ENCODE peak calls at places on chromosomes 11 and 22, in ten cellular contexts. I is AG09309; V is fibroblast of lung; R is heart right ventricle; T is brain microvascular endothelial cell; G is suprapubic skin; S is neural crest cell; P is Caco-2; Z is cardiac muscle cell; X is CD4-positive, alpha-beta T cell. W is an unnamed sample.

GRCh38 chr11:24496728-24497396 is at the start of gene LUZP2:
- DNase-seq in I (no peak), V (peak; percentile 29), R (no peak), T (peak; percentile 18), G (no peak), S (peak; percentile 49), P (no peak), Z (peak; percentile 76), X (no peak), W (no peak)

GRCh38 chr11:107705027-107705426 is 6.8 kb downstream of the SLN start:
- DNase-seq in I (peak; percentile 49), V (peak; percentile 82), R (no peak), T (peak; percentile 82), G (no peak), S (no peak), P (no peak), Z (no peak), X (no peak), W (no peak)

GRCh38 chr11:1127664-1128162 is 30.0 kb upstream of the MUC5AC start:
- DNase-seq in I (no peak), V (no peak), R (no peak), T (no peak), G (peak; percentile 29), S (no peak), P (no peak), Z (no peak), X (no peak), W (peak; percentile 23)

GRCh38 chr22:37639070-37639760 is at the start of gene SH3BP1:
- DNase-seq in I (no peak), V (peak; percentile 19), R (peak; percentile 53), T (no peak), G (no peak), S (peak; percentile 65), P (peak; percentile 77), Z (peak; percentile 78), X (peak; percentile 44), W (peak; percentile 87)

GRCh38 chr11:80435345-80435744 is 994.5 kb upstream of the TENM4 start:
- DNase-seq in I (no peak), V (no peak), R (no peak), T (no peak), G (no peak), S (no peak), P (no peak), Z (no peak), X (no peak), W (no peak)

GRCh38 chr22:41513391-41513790 is 30.9 kb downstream of the POLR3H start:
- DNase-seq in I (no peak), V (no peak), R (no peak), T (no peak), G (no peak), S (no peak), P (no peak), Z (no peak), X (no peak), W (no peak)

GRCh38 chr11:100220801-100221200 is 466.3 kb upstream of the ARHGAP42 start:
- DNase-seq in I (no peak), V (no peak), R (no peak), T (no peak), G (no peak), S (no peak), P (no peak), Z (peak; percentile 1), X (no peak), W (no peak)

GRCh38 chr11:11558352-11558751 is 63.5 kb downstream of the GALNT18 start:
- DNase-seq in I (no peak), V (no peak), R (peak; percentile 56), T (no peak), G (no peak), S (no peak), P (no peak), Z (no peak), X (no peak), W (no peak)

GRCh38 chr22:27495325-27495724 is 306.2 kb downstream of the MN1 start:
- DNase-seq in I (no peak), V (no peak), R (no peak), T (no peak), G (no peak), S (no peak), P (no peak), Z (no peak), X (no peak), W (no peak)

GRCh38 chr11:126978155-126978554 is 22.4 kb downstream of the KIRREL3 start:
- DNase-seq in I (no peak), V (no peak), R (no peak), T (no peak), G (no peak), S (no peak), P (no peak), Z (no peak), X (no peak), W (no peak)

GRCh38 chr11:15852179-15852578 is 504.2 kb downstream of the SOX6 start:
- DNase-seq in I (no peak), V (peak; percentile 45), R (no peak), T (peak; percentile 27), G (no peak), S (no peak), P (no peak), Z (no peak), X (no peak), W (no peak)

GRCh38 chr11:132168326-132168725 is 797.9 kb downstream of the NTM start:
- DNase-seq in I (no peak), V (no peak), R (no peak), T (no peak), G (no peak), S (no peak), P (no peak), Z (no peak), X (no peak), W (no peak)

GRCh38 chr11:95507794-95508193 is 276.8 kb upstream of the SESN3 start:
- DNase-seq in I (no peak), V (no peak), R (no peak), T (no peak), G (no peak), S (no peak), P (no peak), Z (no peak), X (no peak), W (no peak)
- TF ChIP-seq CTCF in I (no peak), V (no peak), R (peak; percentile 14), T (peak; percentile 24), G (no peak), S (peak; percentile 24), P (no peak), Z (peak; percentile 4), X (no peak), W (no peak)

GRCh38 chr22:49959782-49960158 is 802 bp upstream of the PIM3 start:
- DNase-seq in I (no peak), V (no peak), R (no peak), T (no peak), G (peak; percentile 86), S (no peak), P (peak; percentile 68), Z (no peak), X (no peak), W (no peak)
- TF ChIP-seq CTCF in I (no peak), V (no peak), R (peak; percentile 22), T (no peak), G (no peak), S (no peak), P (no peak), Z (no peak), X (no peak), W (no peak)

GRCh38 chr11:6320411-6321207 is at the start of gene CAVIN3:
- DNase-seq in I (no peak), V (peak; percentile 93), R (peak; percentile 90), T (peak; percentile 85), G (peak; percentile 90), S (peak; percentile 64), P (peak; percentile 50), Z (peak; percentile 59), X (no peak), W (peak; percentile 78)

GRCh38 chr11:6321356-6321755 is 1.1 kb upstream of the CAVIN3 start:
- DNase-seq in I (no peak), V (no peak), R (no peak), T (no peak), G (peak; percentile 81), S (no peak), P (no peak), Z (no peak), X (no peak), W (no peak)

GRCh38 chr11:6321961-6322362 is 1.7 kb upstream of the CAVIN3 start:
- DNase-seq in I (no peak), V (peak; percentile 61), R (no peak), T (peak; percentile 11), G (no peak), S (no peak), P (no peak), Z (peak; percentile 5), X (no peak), W (no peak)

GRCh38 chr11:6319879-6320410 is 356 bp downstream of the CAVIN3 start:
- DNase-seq in I (peak; percentile 83), V (peak; percentile 95), R (peak; percentile 95), T (peak; percentile 91), G (peak; percentile 92), S (peak; percentile 30), P (peak; percentile 80), Z (peak; percentile 74), X (no peak), W (no peak)

DNA sequence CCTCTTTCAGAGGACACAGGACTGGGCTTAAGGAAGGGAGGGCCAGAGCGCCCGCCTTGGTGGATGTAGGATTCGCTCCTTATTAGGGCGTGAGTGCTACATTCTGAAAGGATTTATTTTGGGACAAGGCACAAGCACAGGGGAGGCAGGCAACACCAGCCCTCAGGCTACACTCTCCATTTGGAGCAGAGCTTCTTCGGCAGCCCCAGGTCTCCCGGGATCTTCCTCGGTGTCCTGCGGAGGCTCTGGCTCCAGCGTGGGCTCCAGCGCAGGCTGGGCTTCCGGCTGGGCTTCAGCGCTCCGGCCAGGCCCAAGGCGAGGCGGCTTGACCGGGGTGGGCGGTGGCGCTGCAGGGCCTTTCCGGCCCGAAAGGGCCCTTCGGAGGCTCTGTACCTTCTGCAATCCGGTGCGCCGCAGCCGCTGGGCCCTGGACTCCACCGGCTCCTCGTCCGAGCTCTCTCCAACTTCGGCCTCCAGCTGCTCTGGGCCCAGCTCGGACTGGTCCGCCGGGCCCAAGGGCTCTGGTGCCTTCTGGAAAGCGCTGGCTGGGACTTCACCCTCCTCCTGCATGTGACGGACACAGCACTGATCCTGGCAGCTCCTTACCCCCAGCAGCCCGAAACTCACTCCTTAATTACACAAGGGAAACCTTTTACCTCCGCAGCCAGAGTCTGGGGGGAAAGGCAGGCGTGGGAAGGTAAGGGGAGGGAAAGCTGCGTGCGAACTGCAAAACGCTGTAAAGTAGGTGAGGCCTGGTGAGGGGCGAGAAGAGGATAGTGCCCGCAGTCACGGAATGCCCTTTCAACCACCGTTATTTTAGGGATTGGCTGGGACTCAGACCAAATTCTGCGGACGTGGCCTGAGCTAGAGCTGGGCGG is 1.1 kb downstream of the CAVIN3 start:
- DNase-seq in I (no peak), V (peak; percentile 66), R (peak; percentile 59), T (peak; percentile 18), G (peak; percentile 66), S (peak; percentile 32), P (no peak), Z (peak; percentile 76), X (no peak), W (peak; percentile 59)
- TF ChIP-seq CTCF in I (no peak), V (no peak), R (peak; percentile 27), T (no peak), G (no peak), S (no peak), P (no peak), Z (no peak), X (no peak), W (no peak)

DNA sequence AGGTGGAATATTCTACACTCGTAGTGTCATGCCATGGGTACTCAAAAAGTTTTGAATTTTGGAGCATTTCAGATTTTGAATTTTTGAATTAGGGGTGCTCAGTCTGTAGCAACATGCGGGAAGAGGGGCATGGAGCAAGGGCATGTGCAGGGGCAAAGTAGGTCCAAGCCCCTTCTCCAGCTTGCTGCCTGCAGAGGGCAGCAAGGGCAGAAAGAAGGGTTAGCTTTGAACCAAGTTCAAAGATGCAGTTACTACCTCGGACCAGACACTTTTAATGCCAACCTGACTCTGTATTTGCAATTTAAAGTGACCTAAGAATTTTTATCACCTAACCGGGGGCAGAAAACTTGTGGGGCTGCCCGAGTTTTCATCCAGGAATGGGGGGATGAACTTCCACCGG is 68.2 kb downstream of the CD82 start:
- DNase-seq in I (no peak), V (no peak), R (no peak), T (no peak), G (no peak), S (no peak), P (no peak), Z (peak; percentile 49), X (no peak), W (no peak)
- TF ChIP-seq CTCF in I (peak; percentile 31), V (peak; percentile 37), R (peak; percentile 60), T (peak; percentile 40), G (no peak), S (no peak), P (peak; percentile 47), Z (peak; percentile 50), X (no peak), W (peak; percentile 39)